ENCODE peak calls at places on chromosomes 6 and 20, in six cellular contexts. One of them, this sample, is unnamed.

GRCh38 chr6:153489479-153489878 is 358.4 kb upstream of the RGS17 start:
- DNase-seq in lung: no peak
- DNase-seq in naive thymus-derived CD4-positive, alpha-beta T cell: no peak
- DNase-seq in EL: no peak
- DNase-seq in adrenal gland: no peak
- DNase-seq in fibroblast of the aortic adventitia: no peak
- DNase-seq in this sample: no peak

GRCh38 chr20:10316582-10316981 is 98.0 kb downstream of the SNAP25 start:
- DNase-seq in lung: no peak
- DNase-seq in naive thymus-derived CD4-positive, alpha-beta T cell: no peak
- DNase-seq in EL: no peak
- DNase-seq in fibroblast of the aortic adventitia: no peak
- DNase-seq in adrenal gland: peak; percentile 48
- DNase-seq in this sample: no peak

GRCh38 chr6:163897030-163897429 is 482.5 kb downstream of the QKI start:
- DNase-seq in fibroblast of the aortic adventitia: no peak
- DNase-seq in naive thymus-derived CD4-positive, alpha-beta T cell: no peak
- DNase-seq in adrenal gland: peak; percentile 53
- DNase-seq in EL: peak; percentile 72
- DNase-seq in lung: no peak
- DNase-seq in this sample: no peak

GRCh38 chr6:27251672-27252251 is 4.3 kb downstream of the PRSS16 start:
- DNase-seq in lung: peak; percentile 85
- DNase-seq in naive thymus-derived CD4-positive, alpha-beta T cell: peak; percentile 48
- DNase-seq in EL: peak; percentile 54
- DNase-seq in adrenal gland: peak; percentile 68
- DNase-seq in fibroblast of the aortic adventitia: peak; percentile 20
- DNase-seq in this sample: peak; percentile 75

GRCh38 chr6:150485559-150486517 is 113.8 kb upstream of the PLEKHG1 start:
- DNase-seq in fibroblast of the aortic adventitia: peak; percentile 61
- DNase-seq in naive thymus-derived CD4-positive, alpha-beta T cell: no peak
- DNase-seq in EL: no peak
- DNase-seq in lung: no peak
- DNase-seq in adrenal gland: peak; percentile 25
- DNase-seq in this sample: no peak

GRCh38 chr6:105771313-105771970 is 314.7 kb upstream of the PRDM1 start:
- DNase-seq in EL: peak; percentile 29
- DNase-seq in adrenal gland: no peak
- DNase-seq in fibroblast of the aortic adventitia: peak; percentile 20
- DNase-seq in naive thymus-derived CD4-positive, alpha-beta T cell: no peak
- DNase-seq in lung: no peak
- DNase-seq in this sample: no peak

GRCh38 chr6:155968921-155969320 is 513.3 kb upstream of the NOX3 start:
- DNase-seq in lung: no peak
- DNase-seq in fibroblast of the aortic adventitia: no peak
- DNase-seq in EL: no peak
- DNase-seq in naive thymus-derived CD4-positive, alpha-beta T cell: no peak
- DNase-seq in adrenal gland: no peak
- DNase-seq in this sample: no peak

GRCh38 chr6:159929819-159930218 is 39.0 kb downstream of the MAS1 start:
- DNase-seq in adrenal gland: peak; percentile 56
- DNase-seq in EL: no peak
- DNase-seq in lung: peak; percentile 44
- DNase-seq in fibroblast of the aortic adventitia: no peak
- DNase-seq in naive thymus-derived CD4-positive, alpha-beta T cell: no peak
- DNase-seq in this sample: peak; percentile 9

GRCh38 chr20:53070714-53071392 is 98.7 kb downstream of the TSHZ2 start:
- DNase-seq in adrenal gland: no peak
- DNase-seq in EL: no peak
- DNase-seq in naive thymus-derived CD4-positive, alpha-beta T cell: no peak
- DNase-seq in fibroblast of the aortic adventitia: no peak
- DNase-seq in lung: no peak
- DNase-seq in this sample: no peak

GRCh38 chr6:40524797-40525584 is 62.2 kb downstream of the LRFN2 start:
- DNase-seq in EL: no peak
- DNase-seq in adrenal gland: no peak
- DNase-seq in lung: no peak
- DNase-seq in naive thymus-derived CD4-positive, alpha-beta T cell: no peak
- DNase-seq in fibroblast of the aortic adventitia: no peak
- DNase-seq in this sample: no peak

GRCh38 chr6:14272111-14273085 is 154.8 kb downstream of the CD83 start:
- DNase-seq in fibroblast of the aortic adventitia: peak; percentile 84
- DNase-seq in naive thymus-derived CD4-positive, alpha-beta T cell: no peak
- DNase-seq in EL: peak; percentile 56
- DNase-seq in adrenal gland: no peak
- DNase-seq in lung: no peak
- DNase-seq in this sample: no peak

GRCh38 chr20:13333793-13334192 is 112.7 kb downstream of the ISM1 start:
- DNase-seq in fibroblast of the aortic adventitia: no peak
- DNase-seq in lung: no peak
- DNase-seq in adrenal gland: no peak
- DNase-seq in naive thymus-derived CD4-positive, alpha-beta T cell: no peak
- DNase-seq in EL: no peak
- DNase-seq in this sample: no peak

GRCh38 chr6:2275892-2276242 is 30.5 kb upstream of the GMDS start:
- DNase-seq in fibroblast of the aortic adventitia: no peak
- DNase-seq in lung: no peak
- DNase-seq in adrenal gland: no peak
- DNase-seq in naive thymus-derived CD4-positive, alpha-beta T cell: no peak
- DNase-seq in EL: no peak
- DNase-seq in this sample: no peak

GRCh38 chr6:121497869-121498462 is 62.5 kb downstream of the GJA1 start:
- DNase-seq in adrenal gland: no peak
- DNase-seq in naive thymus-derived CD4-positive, alpha-beta T cell: no peak
- DNase-seq in lung: no peak
- DNase-seq in EL: no peak
- DNase-seq in fibroblast of the aortic adventitia: no peak
- DNase-seq in this sample: no peak

GRCh38 chr6:167441653-167442644 is 117.1 kb downstream of the TTLL2 start:
- DNase-seq in fibroblast of the aortic adventitia: no peak
- DNase-seq in EL: no peak
- DNase-seq in lung: no peak
- DNase-seq in adrenal gland: no peak
- DNase-seq in naive thymus-derived CD4-positive, alpha-beta T cell: no peak
- DNase-seq in this sample: no peak

GRCh38 chr20:32460231-32460630 is 102.1 kb downstream of the ASXL1 start:
- DNase-seq in lung: no peak
- DNase-seq in fibroblast of the aortic adventitia: no peak
- DNase-seq in naive thymus-derived CD4-positive, alpha-beta T cell: no peak
- DNase-seq in adrenal gland: no peak
- DNase-seq in EL: no peak
- DNase-seq in this sample: no peak

GRCh38 chr20:63322146-63322922 is 29.3 kb downstream of the COL20A1 start:
- DNase-seq in EL: no peak
- DNase-seq in naive thymus-derived CD4-positive, alpha-beta T cell: no peak
- DNase-seq in adrenal gland: no peak
- DNase-seq in lung: no peak
- DNase-seq in fibroblast of the aortic adventitia: no peak
- DNase-seq in this sample: no peak

GRCh38 chr6:138722425-138723371 is 50.9 kb upstream of the CCDC28A start:
- DNase-seq in fibroblast of the aortic adventitia: peak; percentile 70
- DNase-seq in EL: peak; percentile 68
- DNase-seq in adrenal gland: no peak
- DNase-seq in naive thymus-derived CD4-positive, alpha-beta T cell: no peak
- DNase-seq in lung: no peak
- DNase-seq in this sample: no peak